ENCODE peak calls at places on chromosomes 12 and 14, in ten cellular contexts. P is fibroblast of gingiva; L is stimulated activated CD8-positive, alpha-beta memory T cell treated with anti-CD3 and anti-CD28 coated beads, Interleukin-7, amount 100 ng/mL, for 4 hours; W is G401; I is T-helper 1 cell; B is activated T-cell treated with anti-CD3 and anti-CD28 coated beads, Interleukin-2, amount 50 U/mL, for 72 hours; V is NCI-H1105; R is fibroblast of mammary gland; J is activated CD4-positive, alpha-beta T cell treated with anti-CD3 and anti-CD28 coated beads, Interleukin-2, amount 10 ng/mL, durations not matched to agents 7 days and 5 days; E is lung microvascular endothelial cell. X is an unnamed sample.

GRCh38 chr14:54600685-54601084 is 33.8 kb downstream of the SAMD4A start:
- DNase-seq in E (no peak), L (no peak), J (no peak), R (peak; percentile 43), I (no peak), B (no peak), W (peak; percentile 58), V (no peak), P (no peak), X (peak; percentile 22)

GRCh38 chr12:64633940-64634337 is 23.6 kb downstream of the RASSF3 start:
- DNase-seq in P (peak; percentile 51), R (peak; percentile 80), V (no peak), L (peak; percentile 32), E (peak; percentile 68), B (peak; percentile 22), I (no peak), W (no peak), J (no peak), X (no peak)

GRCh38 chr12:57603758-57604453 is 718 bp upstream of the DTX3 start:
- DNase-seq in L (no peak), V (no peak), B (no peak), E (no peak), W (peak; percentile 89), P (peak; percentile 45), J (no peak), R (peak; percentile 60), I (no peak), X (peak; percentile 32)

GRCh38 chr12:130147875-130148596 is 14.2 kb upstream of the FZD10 start:
- DNase-seq in E (no peak), B (no peak), P (no peak), I (no peak), L (no peak), R (no peak), W (no peak), J (no peak), V (no peak), X (no peak)

GRCh38 chr12:14357496-14357895 is 8.0 kb upstream of the ATF7IP start:
- DNase-seq in L (no peak), V (no peak), I (no peak), R (no peak), E (no peak), P (no peak), J (no peak), W (no peak), B (no peak), X (no peak)

GRCh38 chr14:102789349-102789748 is 12.1 kb downstream of the TRAF3 start:
- DNase-seq in P (no peak), J (no peak), R (no peak), B (no peak), V (no peak), W (no peak), L (no peak), E (no peak), I (no peak), X (no peak)

GRCh38 chr14:103623883-103624482 is 5.0 kb upstream of the KLC1 start:
- DNase-seq in R (no peak), I (no peak), P (no peak), W (no peak), J (no peak), L (no peak), E (no peak), B (no peak), V (no peak), X (peak; percentile 88)

GRCh38 chr12:52952082-52952801 is 3.3 kb downstream of the KRT18 start:
- DNase-seq in P (no peak), R (no peak), B (no peak), I (no peak), E (no peak), V (no peak), J (no peak), L (no peak), W (peak; percentile 46), X (no peak)

X was measured in NCI-H82.